ENCODE peak calls at places on chromosomes 3 and 15, in four cellular contexts. I, F, P and O are unnamed samples.

GRCh38 chr3:87298111-87298718 is 21.8 kb upstream of the POU1F1 start:
- DNase-seq in I (no peak), F (peak), P (peak), O (peak)

GRCh38 chr3:9352917-9353823 is 9.7 kb upstream of the THUMPD3 start:
- DNase-seq in I (peak), F (peak), P (peak), O (peak)

GRCh38 chr3:151316267-151316991 is at the start of gene GPR87:
- DNase-seq in I (no peak), F (no peak), P (no peak), O (no peak)

GRCh38 chr3:15387735-15388134 is 39.6 kb downstream of the METTL6 start:
- DNase-seq in I (no peak), F (peak), P (no peak), O (no peak)

GRCh38 chr15:101019351-101019750 is 100.2 kb downstream of the LRRK1 start:
- DNase-seq in I (no peak), F (no peak), P (no peak), O (no peak)

GRCh38 chr3:100257601-100258000 is 3.2 kb upstream of the TBC1D23 start:
- DNase-seq in I (no peak), F (no peak), P (peak), O (no peak)

GRCh38 chr3:149332227-149332765 is 1.1 kb downstream of the TM4SF18 start:
- DNase-seq in I (no peak), F (no peak), P (no peak), O (peak)

GRCh38 chr15:101322849-101323477 is 27.9 kb upstream of the SNRPA1 start:
- DNase-seq in I (no peak), F (no peak), P (no peak), O (no peak)

GRCh38 chr3:125165189-125165947 is 47.2 kb downstream of the SLC12A8 start:
- DNase-seq in I (peak), F (peak), P (peak), O (peak)

GRCh38 chr3:159856496-159857098 is 132.0 kb upstream of the IL12A start:
- DNase-seq in I (no peak), F (no peak), P (no peak), O (peak)

GRCh38 chr3:130345487-130346079 is at the start of gene COL6A5:
- DNase-seq in I (no peak), F (no peak), P (no peak), O (no peak)

GRCh38 chr3:11001020-11001657 is 8.6 kb downstream of the SLC6A1 start:
- DNase-seq in I (no peak), F (no peak), P (no peak), O (no peak)

GRCh38 chr15:97745481-97746071 is 214.9 kb upstream of the ARRDC4 start:
- DNase-seq in I (no peak), F (peak), P (no peak), O (peak)

GRCh38 chr3:141255864-141256263 is 24.2 kb downstream of the PXYLP1 start:
- DNase-seq in I (no peak), F (no peak), P (peak), O (peak)

GRCh38 chr3:143119974-143120715 is 574 bp downstream of the CHST2 start:
- DNase-seq in I (peak), F (peak), P (peak), O (peak)

GRCh38 chr3:71152039-71152891 is 431.3 kb downstream of the FOXP1 start:
- DNase-seq in I (no peak), F (no peak), P (no peak), O (no peak)

GRCh38 chr15:32867313-32867626 is 149.5 kb downstream of the GREM1 start:
- DNase-seq in I (peak), F (no peak), P (peak), O (no peak)

DNA sequence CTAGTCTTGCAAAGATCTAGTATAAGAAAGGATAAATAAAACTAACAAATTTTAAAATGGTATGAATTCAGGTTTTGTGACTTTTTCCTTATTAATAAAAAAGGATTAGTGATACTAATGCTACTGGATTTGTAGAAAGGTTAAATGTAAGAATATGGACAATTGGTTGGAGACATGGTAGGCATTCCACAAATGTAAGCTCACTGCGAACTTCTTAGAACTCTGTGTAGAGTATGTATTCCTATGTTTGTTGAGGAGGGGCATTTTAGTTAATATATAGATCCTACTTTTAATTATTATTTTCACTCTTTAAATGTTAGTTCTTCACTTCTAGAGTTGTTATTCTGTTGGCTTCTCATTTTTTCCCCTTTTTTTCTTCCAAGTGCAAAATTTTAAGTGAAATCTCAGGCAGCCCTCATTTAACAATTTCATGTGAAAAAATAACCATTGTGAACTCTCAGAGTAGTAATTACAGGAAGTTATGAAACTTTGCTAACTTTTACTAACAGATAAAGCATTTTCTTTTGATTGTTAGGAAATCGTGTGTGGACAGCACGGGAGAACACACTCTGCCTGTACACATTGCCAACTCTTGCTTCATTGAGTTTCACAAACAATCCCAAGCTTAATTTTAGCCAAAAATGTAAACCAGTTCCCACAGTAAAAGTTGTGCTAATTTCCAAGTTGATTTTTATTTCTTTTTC is 414.5 kb downstream of the RBMS3 start:
- DNase-seq in I (peak), F (no peak), P (peak), O (peak)
- H3K4me3 ChIP-seq in I (no peak), F (no peak), P (peak), O (no peak)

GRCh38 chr15:70093481-70094309 is 4.0 kb downstream of the TLE3 start:
- DNase-seq in I (no peak), F (no peak), P (peak), O (peak)

GRCh38 chr15:70095387-70096214 is 2.1 kb downstream of the TLE3 start:
- DNase-seq in I (no peak), F (peak), P (no peak), O (peak)

GRCh38 chr15:70093070-70093469 is 4.6 kb downstream of the TLE3 start:
- DNase-seq in I (no peak), F (no peak), P (no peak), O (no peak)

GRCh38 chr15:70096215-70096974 is 1.3 kb downstream of the TLE3 start:
- DNase-seq in I (peak), F (peak), P (peak), O (peak)

DNA sequence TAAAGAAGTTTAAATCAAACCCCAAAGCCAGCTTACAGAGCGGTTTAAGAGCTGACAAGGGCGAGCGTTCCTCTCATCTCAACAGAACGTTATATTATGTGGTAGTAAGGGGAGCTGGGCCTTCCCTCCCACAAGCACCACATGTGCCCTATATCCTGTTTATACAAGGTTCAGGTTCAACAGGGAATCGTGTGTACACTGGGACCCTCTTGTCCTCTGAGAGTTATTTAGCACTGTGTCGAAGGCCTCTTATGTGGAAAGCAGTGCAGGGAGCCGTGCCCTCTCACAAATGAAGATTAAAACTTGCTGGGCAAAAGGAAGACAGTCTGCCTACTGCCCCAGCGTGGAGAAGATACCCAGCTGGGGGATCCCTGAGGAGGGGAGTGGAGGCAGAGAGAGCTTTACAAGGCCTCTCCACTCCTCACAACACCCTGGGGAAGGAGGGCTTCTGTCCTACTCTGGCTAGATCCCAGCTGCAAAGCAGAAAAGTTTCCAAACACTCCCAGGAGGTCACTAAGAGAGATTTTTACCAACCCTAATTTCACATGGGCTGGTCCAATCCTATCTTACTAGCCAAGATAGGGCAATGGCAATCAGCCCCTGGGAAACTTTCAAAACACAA is 2.9 kb downstream of the TLE3 start:
- DNase-seq in I (no peak), F (no peak), P (no peak), O (peak)
- H3K4me3 ChIP-seq in I (peak), F (peak), P (peak), O (peak)

GRCh38 chr3:67044955-67045354 is 46.8 kb downstream of the KBTBD8 start:
- DNase-seq in I (no peak), F (no peak), P (no peak), O (no peak)
- H3K4me3 ChIP-seq in I (no peak), F (peak), P (no peak), O (no peak)

DNA sequence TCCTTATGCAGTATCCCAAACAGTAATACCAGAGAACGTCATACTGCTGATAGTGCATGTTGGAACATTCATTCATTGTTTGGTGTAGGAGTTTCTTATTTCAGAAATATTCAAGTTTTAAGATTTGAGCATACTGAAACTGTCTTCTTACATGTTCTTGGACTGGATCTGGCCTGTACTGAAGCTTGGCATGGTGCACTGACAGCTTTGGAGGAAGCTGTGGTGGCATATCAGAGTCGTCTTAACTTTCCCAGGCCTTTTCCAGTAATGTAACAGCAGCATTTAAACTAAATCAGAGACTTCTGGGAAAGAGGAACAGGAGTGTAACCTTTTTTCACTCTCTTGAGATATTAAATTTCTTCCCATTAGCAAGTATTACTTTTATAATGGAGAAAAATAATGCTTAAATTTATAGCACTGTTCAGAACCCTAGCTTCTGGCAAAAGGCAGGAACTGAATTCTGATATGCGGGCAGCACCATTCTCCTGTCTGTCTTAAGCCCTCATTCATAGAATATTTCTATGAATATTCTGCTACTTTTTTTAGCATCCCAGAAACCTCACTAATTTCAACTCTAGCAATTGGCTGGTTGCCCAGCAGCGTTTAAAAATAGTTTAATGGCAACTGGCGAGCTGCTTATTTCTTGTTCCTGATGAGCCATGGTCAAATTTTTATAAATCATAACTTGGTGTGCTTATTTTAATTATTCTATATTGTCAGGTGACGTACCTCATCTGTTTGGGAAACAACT is 31.1 kb downstream of the DNAJC13 start:
- DNase-seq in I (peak), F (no peak), P (peak), O (peak)
- H3K4me3 ChIP-seq in I (no peak), F (no peak), P (no peak), O (no peak)

DNA sequence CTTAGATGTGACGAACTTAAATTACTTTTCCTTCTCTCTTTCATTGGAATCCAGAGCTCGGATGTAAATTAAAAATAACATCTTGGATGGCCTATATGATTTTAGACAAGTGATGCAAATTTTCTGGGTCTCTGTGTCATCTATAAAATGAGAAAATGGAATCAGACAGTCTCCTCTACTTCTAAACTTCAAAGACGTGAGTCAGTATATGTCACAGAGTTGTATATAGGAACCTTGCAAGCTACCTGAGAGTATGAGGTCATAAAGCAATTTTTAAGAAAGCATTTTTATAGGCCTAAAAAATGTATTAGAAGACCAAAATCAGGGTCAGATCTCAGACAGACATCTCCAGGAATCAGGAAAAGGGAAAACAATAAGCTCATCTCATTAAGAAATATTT is 128.3 kb downstream of the TBL1XR1 start:
- DNase-seq in I (no peak), F (no peak), P (no peak), O (no peak)
- H3K4me3 ChIP-seq in I (no peak), F (no peak), P (no peak), O (no peak)

GRCh38 chr3:42010530-42010929 is 48.6 kb upstream of the ULK4 start:
- DNase-seq in I (no peak), F (no peak), P (no peak), O (peak)

GRCh38 chr3:42012378-42012934 is 50.6 kb upstream of the ULK4 start:
- DNase-seq in I (no peak), F (peak), P (no peak), O (no peak)

GRCh38 chr3:42005426-42005825 is 43.5 kb upstream of the ULK4 start:
- DNase-seq in I (no peak), F (no peak), P (no peak), O (no peak)

GRCh38 chr3:42009456-42009855 is 47.6 kb upstream of the ULK4 start:
- DNase-seq in I (no peak), F (no peak), P (no peak), O (no peak)

GRCh38 chr3:42007785-42008184 is 45.9 kb upstream of the ULK4 start:
- DNase-seq in I (no peak), F (peak), P (no peak), O (no peak)
- H3K4me3 ChIP-seq in I (no peak), F (no peak), P (no peak), O (no peak)

GRCh38 chr15:74823324-74823723 is 3.1 kb upstream of the CPLX3 start:
- DNase-seq in I (no peak), F (no peak), P (no peak), O (no peak)
- H3K4me3 ChIP-seq in I (no peak), F (no peak), P (no peak), O (no peak)

GRCh38 chr15:41659190-41659589 is 1.0 kb upstream of the MGA start:
- DNase-seq in I (no peak), F (no peak), P (no peak), O (no peak)
- H3K4me3 ChIP-seq in I (no peak), F (no peak), P (no peak), O (no peak)